ENCODE peak calls at places on chromosome 10, in nine cellular contexts. One of them, this sample, is unnamed.
A peak's percentile ranks its signal among the peaks of the same experiment; 100 is the strongest.

GRCh38 chr10:112139176-112139575 is 44.4 kb downstream of the GPAM start:
- DNase-seq in transverse colon: no peak
- DNase-seq in HCT116: no peak
- DNase-seq in stomach: no peak
- DNase-seq in uterus: no peak
- DNase-seq in testis: no peak
- DNase-seq in tibial nerve: no peak
- DNase-seq in heart left ventricle: no peak
- DNase-seq in prostate gland: no peak
- DNase-seq in this sample: no peak

GRCh38 chr10:107341281-107341680 is 176.8 kb upstream of the SORCS1 start:
- DNase-seq in transverse colon: no peak
- DNase-seq in HCT116: no peak
- DNase-seq in stomach: no peak
- DNase-seq in uterus: no peak
- DNase-seq in testis: no peak
- DNase-seq in tibial nerve: no peak
- DNase-seq in heart left ventricle: no peak
- DNase-seq in prostate gland: no peak
- DNase-seq in this sample: no peak

GRCh38 chr10:76286536-76286935 is 855.1 kb downstream of the LRMDA start:
- DNase-seq in transverse colon: no peak
- DNase-seq in HCT116: no peak
- DNase-seq in stomach: no peak
- DNase-seq in uterus: no peak
- DNase-seq in testis: no peak
- DNase-seq in tibial nerve: no peak
- DNase-seq in heart left ventricle: no peak
- DNase-seq in prostate gland: no peak
- DNase-seq in this sample: no peak

GRCh38 chr10:68897336-68897741 is 3.8 kb upstream of the DDX50 start:
- DNase-seq in transverse colon: peak; percentile 53
- DNase-seq in HCT116: peak; percentile 48
- DNase-seq in stomach: peak; percentile 37
- DNase-seq in uterus: no peak
- DNase-seq in testis: peak; percentile 72
- DNase-seq in tibial nerve: no peak
- DNase-seq in heart left ventricle: peak; percentile 36
- DNase-seq in prostate gland: peak; percentile 61
- DNase-seq in this sample: no peak

GRCh38 chr10:33265621-33266020 is 68.8 kb downstream of the NRP1 start:
- DNase-seq in transverse colon: peak; percentile 67
- DNase-seq in HCT116: no peak
- DNase-seq in stomach: peak; percentile 75
- DNase-seq in uterus: no peak
- DNase-seq in testis: no peak
- DNase-seq in tibial nerve: no peak
- DNase-seq in heart left ventricle: no peak
- DNase-seq in prostate gland: no peak
- DNase-seq in this sample: no peak

GRCh38 chr10:30687698-30688213 is 58.2 kb upstream of the LYZL2 start:
- DNase-seq in transverse colon: peak; percentile 80
- DNase-seq in HCT116: peak; percentile 54
- DNase-seq in stomach: peak; percentile 67
- DNase-seq in uterus: peak; percentile 74
- DNase-seq in testis: peak; percentile 75
- DNase-seq in tibial nerve: peak; percentile 63
- DNase-seq in heart left ventricle: peak; percentile 71
- DNase-seq in prostate gland: peak; percentile 32
- DNase-seq in this sample: peak; percentile 93

GRCh38 chr10:69639291-69640195 is 9.5 kb downstream of the FAM241B start:
- DNase-seq in transverse colon: peak; percentile 65
- DNase-seq in HCT116: peak; percentile 65
- DNase-seq in stomach: peak; percentile 72
- DNase-seq in uterus: peak; percentile 46
- DNase-seq in testis: peak; percentile 81
- DNase-seq in tibial nerve: peak; percentile 37
- DNase-seq in heart left ventricle: peak; percentile 50
- DNase-seq in prostate gland: peak; percentile 69
- DNase-seq in this sample: peak; percentile 79

GRCh38 chr10:23362879-23363787 is 18.5 kb upstream of the C10orf67 start:
- DNase-seq in transverse colon: no peak
- DNase-seq in HCT116: no peak
- DNase-seq in stomach: no peak
- DNase-seq in uterus: no peak
- DNase-seq in testis: no peak
- DNase-seq in tibial nerve: no peak
- DNase-seq in heart left ventricle: no peak
- DNase-seq in prostate gland: no peak
- DNase-seq in this sample: no peak

GRCh38 chr10:52359466-52359865 is 45.4 kb downstream of the DKK1 start:
- DNase-seq in transverse colon: no peak
- DNase-seq in HCT116: no peak
- DNase-seq in stomach: no peak
- DNase-seq in uterus: no peak
- DNase-seq in testis: no peak
- DNase-seq in tibial nerve: no peak
- DNase-seq in heart left ventricle: no peak
- DNase-seq in prostate gland: no peak
- DNase-seq in this sample: no peak

GRCh38 chr10:91575044-91575610 is 57.7 kb downstream of the PPP1R3C start:
- DNase-seq in transverse colon: no peak
- DNase-seq in HCT116: no peak
- DNase-seq in stomach: no peak
- DNase-seq in uterus: no peak
- DNase-seq in testis: no peak
- DNase-seq in tibial nerve: no peak
- DNase-seq in heart left ventricle: no peak
- DNase-seq in prostate gland: no peak
- DNase-seq in this sample: no peak

GRCh38 chr10:52343439-52343838 is 29.4 kb downstream of the DKK1 start:
- DNase-seq in transverse colon: no peak
- DNase-seq in HCT116: no peak
- DNase-seq in stomach: no peak
- DNase-seq in uterus: no peak
- DNase-seq in testis: no peak
- DNase-seq in tibial nerve: no peak
- DNase-seq in heart left ventricle: no peak
- DNase-seq in prostate gland: no peak
- DNase-seq in this sample: no peak

GRCh38 chr10:127398140-127398966 is 150.8 kb upstream of the NPS start:
- DNase-seq in transverse colon: no peak
- DNase-seq in HCT116: no peak
- DNase-seq in stomach: no peak
- DNase-seq in uterus: no peak
- DNase-seq in testis: no peak
- DNase-seq in tibial nerve: no peak
- DNase-seq in heart left ventricle: no peak
- DNase-seq in prostate gland: no peak
- DNase-seq in this sample: no peak

GRCh38 chr10:8060704-8061121 is 6.2 kb downstream of the GATA3 start:
- DNase-seq in transverse colon: no peak
- DNase-seq in HCT116: no peak
- DNase-seq in stomach: no peak
- DNase-seq in uterus: no peak
- DNase-seq in testis: no peak
- DNase-seq in tibial nerve: no peak
- DNase-seq in heart left ventricle: no peak
- DNase-seq in prostate gland: no peak
- DNase-seq in this sample: no peak

GRCh38 chr10:16367899-16368298 is 68.9 kb upstream of the PTER start:
- DNase-seq in transverse colon: no peak
- DNase-seq in HCT116: no peak
- DNase-seq in stomach: no peak
- DNase-seq in uterus: no peak
- DNase-seq in testis: no peak
- DNase-seq in tibial nerve: no peak
- DNase-seq in heart left ventricle: no peak
- DNase-seq in prostate gland: no peak
- DNase-seq in this sample: no peak

GRCh38 chr10:85148693-85149640 is 820.6 kb downstream of the CCSER2 start:
- DNase-seq in transverse colon: no peak
- DNase-seq in HCT116: no peak
- DNase-seq in stomach: no peak
- DNase-seq in uterus: no peak
- DNase-seq in testis: no peak
- DNase-seq in tibial nerve: no peak
- DNase-seq in heart left ventricle: no peak
- DNase-seq in prostate gland: no peak
- DNase-seq in this sample: no peak

GRCh38 chr10:4639960-4640359 is 186.0 kb upstream of the AKR1E2 start:
- DNase-seq in transverse colon: no peak
- DNase-seq in HCT116: no peak
- DNase-seq in stomach: no peak
- DNase-seq in uterus: no peak
- DNase-seq in testis: peak; percentile 46
- DNase-seq in tibial nerve: no peak
- DNase-seq in heart left ventricle: no peak
- DNase-seq in prostate gland: peak; percentile 68
- DNase-seq in this sample: no peak

GRCh38 chr10:29861811-29862505 is 197.4 kb downstream of the JCAD start:
- DNase-seq in transverse colon: no peak
- DNase-seq in HCT116: no peak
- DNase-seq in stomach: no peak
- DNase-seq in uterus: no peak
- DNase-seq in testis: no peak
- DNase-seq in tibial nerve: no peak
- DNase-seq in heart left ventricle: no peak
- DNase-seq in prostate gland: no peak
- DNase-seq in this sample: no peak

GRCh38 chr10:34858003-34858402 is 42.9 kb upstream of the PARD3 start:
- DNase-seq in transverse colon: no peak
- DNase-seq in HCT116: no peak
- DNase-seq in stomach: no peak
- DNase-seq in uterus: no peak
- DNase-seq in testis: no peak
- DNase-seq in tibial nerve: no peak
- DNase-seq in heart left ventricle: no peak
- DNase-seq in prostate gland: no peak
- DNase-seq in this sample: no peak

GRCh38 chr10:69474688-69475432 is 23.6 kb downstream of the TSPAN15 start:
- DNase-seq in transverse colon: no peak
- DNase-seq in HCT116: no peak
- DNase-seq in stomach: no peak
- DNase-seq in uterus: no peak
- DNase-seq in testis: no peak
- DNase-seq in tibial nerve: no peak
- DNase-seq in heart left ventricle: no peak
- DNase-seq in prostate gland: no peak
- DNase-seq in this sample: no peak

GRCh38 chr10:103737735-103738367 is 117.5 kb downstream of the SH3PXD2A start:
- DNase-seq in transverse colon: no peak
- DNase-seq in HCT116: no peak
- DNase-seq in stomach: no peak
- DNase-seq in uterus: no peak
- DNase-seq in testis: no peak
- DNase-seq in tibial nerve: no peak
- DNase-seq in heart left ventricle: no peak
- DNase-seq in prostate gland: no peak
- DNase-seq in this sample: no peak

GRCh38 chr10:58001159-58001558 is 266.5 kb downstream of the IPMK start:
- DNase-seq in transverse colon: no peak
- DNase-seq in HCT116: no peak
- DNase-seq in stomach: no peak
- DNase-seq in uterus: no peak
- DNase-seq in testis: no peak
- DNase-seq in tibial nerve: no peak
- DNase-seq in heart left ventricle: no peak
- DNase-seq in prostate gland: no peak
- DNase-seq in this sample: no peak

GRCh38 chr10:58003945-58004344 is 263.7 kb downstream of the IPMK start:
- DNase-seq in transverse colon: no peak
- DNase-seq in HCT116: no peak
- DNase-seq in stomach: no peak
- DNase-seq in uterus: no peak
- DNase-seq in testis: peak; percentile 57
- DNase-seq in tibial nerve: no peak
- DNase-seq in heart left ventricle: no peak
- DNase-seq in prostate gland: no peak
- DNase-seq in this sample: no peak
- TF ChIP-seq POLR2A in transverse colon: no peak
- TF ChIP-seq POLR2A in HCT116: no peak
- TF ChIP-seq POLR2A in stomach: no peak
- TF ChIP-seq POLR2A in uterus: no peak
- TF ChIP-seq POLR2A in testis: no peak
- TF ChIP-seq POLR2A in tibial nerve: no peak
- TF ChIP-seq POLR2A in heart left ventricle: no peak
- TF ChIP-seq POLR2A in prostate gland: no peak
- TF ChIP-seq POLR2A in this sample: no peak

DNA sequence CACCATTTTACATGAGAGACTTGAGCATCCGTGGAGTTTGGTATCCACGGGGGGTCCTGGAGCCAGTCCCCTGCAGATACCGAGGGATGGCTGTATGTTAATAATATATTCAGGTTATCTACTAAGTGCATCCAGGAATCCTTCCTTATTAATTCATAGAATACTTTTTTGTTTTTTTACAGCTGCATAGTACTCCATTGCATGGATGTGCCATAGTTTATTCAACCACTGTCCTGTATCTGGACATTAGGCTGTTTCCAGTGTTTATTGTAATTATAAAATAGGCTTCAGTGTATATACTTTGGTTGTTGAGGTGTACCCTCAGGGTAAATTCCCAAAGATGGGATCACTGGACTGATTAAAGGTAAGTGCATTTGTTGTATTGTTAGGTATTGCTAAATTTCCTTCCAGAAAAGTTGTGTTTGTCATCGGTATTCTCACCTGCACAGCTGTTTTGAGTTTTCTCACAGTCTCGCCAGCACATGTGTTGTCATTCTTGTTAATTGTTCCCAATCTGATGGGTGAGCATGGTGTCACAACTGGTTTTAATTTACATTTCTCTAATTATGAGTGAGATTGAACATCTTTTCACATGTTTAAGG is 55.1 kb downstream of the INPP5F start:
- DNase-seq in transverse colon: no peak
- DNase-seq in HCT116: no peak
- DNase-seq in stomach: no peak
- DNase-seq in uterus: no peak
- DNase-seq in testis: no peak
- DNase-seq in tibial nerve: no peak
- DNase-seq in heart left ventricle: no peak
- DNase-seq in prostate gland: no peak
- DNase-seq in this sample: no peak
- H3K4me1 ChIP-seq in transverse colon: no peaks in the 10 kb centered on the region
- H3K4me1 ChIP-seq in HCT116: no peaks in the 10 kb centered on the region
- H3K4me1 ChIP-seq in stomach: peaks cover 13% of the 10 kb centered on the region
- H3K4me1 ChIP-seq in uterus: no peaks in the 10 kb centered on the region
- H3K4me1 ChIP-seq in testis: no peaks in the 10 kb centered on the region
- H3K4me1 ChIP-seq in tibial nerve: peaks cover 8% of the 10 kb centered on the region
- H3K4me1 ChIP-seq in heart left ventricle: no peaks in the 10 kb centered on the region
- H3K4me1 ChIP-seq in prostate gland: no peaks in the 10 kb centered on the region
- H3K4me1 ChIP-seq in this sample: peaks cover 22% of the 10 kb centered on the region

GRCh38 chr10:95267261-95267660 is 23.5 kb downstream of the PDLIM1 start:
- DNase-seq in transverse colon: no peak
- DNase-seq in HCT116: no peak
- DNase-seq in stomach: no peak
- DNase-seq in uterus: no peak
- DNase-seq in testis: no peak
- DNase-seq in tibial nerve: no peak
- DNase-seq in heart left ventricle: no peak
- DNase-seq in prostate gland: no peak
- DNase-seq in this sample: no peak
- H3K4me3 ChIP-seq in transverse colon: no peak overlapping the region
- H3K4me3 ChIP-seq in HCT116: no peak overlapping the region
- H3K4me3 ChIP-seq in stomach: no peak overlapping the region
- H3K4me3 ChIP-seq in uterus: no peak overlapping the region
- H3K4me3 ChIP-seq in testis: no peak overlapping the region
- H3K4me3 ChIP-seq in tibial nerve: no peak overlapping the region
- H3K4me3 ChIP-seq in heart left ventricle: no peak overlapping the region
- H3K4me3 ChIP-seq in prostate gland: no peak overlapping the region
- H3K4me3 ChIP-seq in this sample: no peak overlapping the region

GRCh38 chr10:96613565-96613964 is 26.8 kb upstream of the TM9SF3 start:
- DNase-seq in transverse colon: no peak
- DNase-seq in HCT116: no peak
- DNase-seq in stomach: no peak
- DNase-seq in uterus: no peak
- DNase-seq in testis: no peak
- DNase-seq in tibial nerve: no peak
- DNase-seq in heart left ventricle: no peak
- DNase-seq in prostate gland: no peak
- DNase-seq in this sample: no peak
- TF ChIP-seq POLR2A in transverse colon: no peak
- TF ChIP-seq POLR2A in HCT116: no peak
- TF ChIP-seq POLR2A in stomach: no peak
- TF ChIP-seq POLR2A in uterus: no peak
- TF ChIP-seq POLR2A in testis: no peak
- TF ChIP-seq POLR2A in tibial nerve: no peak
- TF ChIP-seq POLR2A in heart left ventricle: no peak
- TF ChIP-seq POLR2A in prostate gland: no peak
- TF ChIP-seq POLR2A in this sample: no peak

This sample was measured in spleen.